ENCODE peak calls at places on chromosomes 2 and 18, in seven cellular contexts. V is A549, J is IMR-90, K is HepG2, X is H1, G is K562, A is GM12878. U is an unnamed sample.

GRCh38 chr2:26477126-26477910 is 606 bp downstream of the OTOF start:
- DNase-seq in X (no peak), V (no peak), J (no peak), K (no peak), G (peak; percentile 38), A (no peak), U (no peak)

GRCh38 chr2:231425811-231426703 is 30.5 kb downstream of the B3GNT7 start:
- DNase-seq in K (no peak), V (no peak), A (no peak), J (no peak), X (peak; percentile 47), G (no peak), U (no peak)

GRCh38 chr2:197514754-197515153 is 1.1 kb upstream of the MOB4 start:
- DNase-seq in K (no peak), X (no peak), G (no peak), V (no peak), A (no peak), J (no peak), U (peak; percentile 3)

GRCh38 chr2:128732976-128733431 is 414.3 kb upstream of the HS6ST1 start:
- DNase-seq in K (no peak), G (no peak), V (no peak), A (no peak), J (peak; percentile 82), X (no peak), U (no peak)

GRCh38 chr2:60745761-60746160 is 10.3 kb upstream of the PAPOLG start:
- DNase-seq in J (no peak), K (no peak), V (no peak), G (no peak), A (no peak), X (no peak), U (no peak)

GRCh38 chr2:125684256-125684655 is 971.7 kb upstream of the GYPC start:
- DNase-seq in G (peak; percentile 0), X (no peak), K (no peak), A (no peak), V (no peak), J (no peak), U (no peak)

GRCh38 chr2:47069628-47070154 is 85.4 kb downstream of the STPG4 start:
- DNase-seq in X (peak; percentile 76), G (no peak), K (peak; percentile 84), J (peak; percentile 65), A (no peak), V (peak; percentile 80), U (peak; percentile 49)

GRCh38 chr2:190119257-190119656 is 56.7 kb upstream of the MSTN start:
- DNase-seq in K (no peak), V (no peak), A (no peak), J (no peak), G (no peak), X (peak; percentile 29), U (no peak)

GRCh38 chr2:53740170-53740569 is 27.4 kb upstream of the CHAC2 start:
- DNase-seq in J (peak; percentile 64), V (no peak), K (peak; percentile 40), A (no peak), X (no peak), G (no peak), U (peak; percentile 9)

GRCh38 chr18:44060197-44060596 is 620.5 kb upstream of the SETBP1 start:
- DNase-seq in K (no peak), X (no peak), G (no peak), J (no peak), V (no peak), A (no peak), U (no peak)

GRCh38 chr2:96121414-96121813 is 5.0 kb upstream of the ADRA2B start:
- DNase-seq in V (no peak), G (no peak), J (no peak), K (no peak), X (no peak), A (no peak), U (no peak)

GRCh38 chr18:50559750-50560680 is at the start of gene MAPK4:
- DNase-seq in A (no peak), G (peak; percentile 74), V (no peak), J (no peak), X (no peak), K (no peak), U (peak; percentile 89)

GRCh38 chr2:608711-609110 is 68.5 kb downstream of the TMEM18 start:
- DNase-seq in J (no peak), V (no peak), A (no peak), X (no peak), G (no peak), K (no peak), U (no peak)

GRCh38 chr18:3323900-3324299 is 62.0 kb downstream of the MYL12B start:
- DNase-seq in X (no peak), V (no peak), A (peak; percentile 7), K (no peak), J (no peak), G (no peak), U (no peak)

GRCh38 chr2:200777275-200777674 is 34.4 kb upstream of the BZW1 start:
- DNase-seq in K (peak; percentile 78), G (no peak), A (no peak), V (peak; percentile 62), J (no peak), X (no peak), U (no peak)

GRCh38 chr2:185567196-185567595 is 171.4 kb upstream of the FSIP2 start:
- DNase-seq in X (no peak), V (no peak), G (no peak), K (no peak), J (no peak), A (no peak), U (no peak)

GRCh38 chr2:71718686-71719085 is 265.3 kb downstream of the DYSF start:
- DNase-seq in J (no peak), K (no peak), X (no peak), A (no peak), G (no peak), V (no peak), U (no peak)

GRCh38 chr2:160289803-160290202 is 89.7 kb upstream of the ITGB6 start:
- DNase-seq in X (no peak), A (no peak), V (no peak), K (no peak), G (no peak), J (no peak), U (no peak)

GRCh38 chr2:101967826-101968498 is 23.8 kb upstream of the IL1R2 start:
- DNase-seq in J (no peak), G (no peak), X (no peak), A (no peak), K (no peak), V (no peak), U (no peak)

GRCh38 chr2:42261531-42262195 is 92.5 kb downstream of the EML4 start:
- DNase-seq in V (no peak), J (no peak), X (no peak), A (no peak), K (no peak), G (no peak), U (peak; percentile 46)

GRCh38 chr2:238286095-238286494 is 2.3 kb downstream of the PER2 start:
- DNase-seq in K (no peak), V (no peak), X (no peak), J (no peak), G (no peak), A (no peak), U (no peak)

GRCh38 chr2:99096728-99097127 is 44.8 kb upstream of the C2orf15 start:
- DNase-seq in J (no peak), G (no peak), A (no peak), V (no peak), X (no peak), K (no peak), U (no peak)

DNA sequence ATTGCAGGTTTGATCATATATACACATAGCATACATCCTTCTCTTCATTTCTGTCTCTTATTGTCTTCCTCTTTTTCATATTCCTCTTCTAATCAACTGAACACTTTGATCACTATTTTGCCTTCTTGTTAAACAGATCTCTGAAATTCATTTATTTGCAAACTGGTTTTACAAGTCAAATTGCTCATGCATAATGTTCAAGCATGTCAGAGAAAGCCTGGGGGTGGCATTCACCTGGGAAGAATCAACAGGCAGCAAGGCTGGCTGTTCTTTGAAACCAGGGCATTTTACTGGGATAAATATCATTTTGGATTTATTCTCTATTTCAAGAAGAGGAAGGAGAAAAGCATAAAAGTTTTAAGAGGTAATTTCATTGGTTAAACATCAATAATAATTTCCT is 66.9 kb upstream of the LRATD1 start:
- DNase-seq in V (no peak), K (no peak), A (no peak), G (no peak), J (no peak), X (no peak), U (no peak)
- TF ChIP-seq RFX5 in V (no peak), K (no peak), A (no peak), G (no peak), J (no peak), X (no peak), U (no peak)

GRCh38 chr18:37265382-37265781 is 300.2 kb downstream of the CELF4 start:
- DNase-seq in G (no peak), A (no peak), V (no peak), J (no peak), K (no peak), X (no peak), U (no peak)
- TF ChIP-seq RFX5 in G (no peak), A (no peak), V (no peak), J (no peak), K (no peak), X (no peak), U (no peak)

GRCh38 chr18:59707306-59707705 is 10.1 kb upstream of the CCBE1 start:
- DNase-seq in K (no peak), J (no peak), A (no peak), V (no peak), G (no peak), X (no peak), U (no peak)
- TF ChIP-seq RFX5 in K (no peak), J (no peak), A (no peak), V (no peak), G (no peak), X (no peak), U (no peak)

GRCh38 chr2:159123786-159124185 is 155.3 kb downstream of the TANC1 start:
- DNase-seq in A (no peak), X (no peak), J (no peak), K (no peak), V (no peak), G (no peak), U (no peak)

GRCh38 chr2:159126653-159127052 is 158.2 kb downstream of the TANC1 start:
- DNase-seq in G (no peak), J (peak; percentile 79), K (no peak), V (no peak), A (no peak), X (no peak), U (no peak)

GRCh38 chr2:159125858-159126257 is 157.4 kb downstream of the TANC1 start:
- DNase-seq in A (no peak), V (no peak), K (no peak), J (no peak), G (no peak), X (no peak), U (no peak)

GRCh38 chr2:159124931-159125467 is 156.6 kb downstream of the TANC1 start:
- DNase-seq in A (no peak), X (no peak), V (no peak), K (no peak), G (no peak), J (no peak), U (no peak)

DNA sequence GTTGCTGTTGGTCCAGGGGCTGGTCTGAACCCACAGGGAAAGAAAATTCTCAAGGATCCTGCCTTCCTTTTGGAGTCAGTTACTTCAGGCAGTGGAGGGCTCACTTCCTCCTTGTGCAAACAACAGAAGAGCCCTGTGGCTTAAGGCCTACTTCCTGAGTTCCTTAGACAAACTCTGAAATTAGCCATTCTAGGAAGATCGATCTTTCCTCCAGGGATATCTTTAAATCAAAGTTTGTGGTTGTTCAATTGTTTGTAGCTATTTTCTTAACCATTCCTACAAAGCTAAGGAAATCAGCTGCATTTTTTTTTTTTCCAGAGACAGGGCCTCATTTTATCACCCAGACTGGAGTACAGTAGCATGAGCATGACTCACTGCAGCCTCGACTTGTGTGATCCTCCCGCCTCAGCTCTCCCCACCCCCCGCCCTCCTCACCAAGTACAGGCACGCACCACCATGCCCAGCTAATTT is 156.0 kb downstream of the TANC1 start:
- DNase-seq in V (peak; percentile 27), K (peak; percentile 59), J (peak; percentile 92), G (no peak), A (no peak), X (no peak), U (no peak)
- TF ChIP-seq RFX5 in V (no peak), K (no peak), J (no peak), G (no peak), A (no peak), X (no peak), U (no peak)